ENCODE peak calls at places on chromosomes 1 and 21, in six cellular contexts. N, P, X, Z, T and G are unnamed samples.

GRCh38 chr1:1004420-1004779 is 4.5 kb upstream of the HES4 start:
- DNase-seq in N (no peak), P (no peak), X (no peak), Z (no peak), T (no peak), G (no peak)

GRCh38 chr1:234955107-234955731 is 173.4 kb downstream of the TOMM20 start:
- DNase-seq in N (no peak), P (no peak), X (no peak), Z (no peak), T (no peak), G (peak; percentile 26)

GRCh38 chr1:225981714-225982113 is 17.4 kb downstream of the SDE2 start:
- DNase-seq in N (no peak), P (no peak), X (no peak), Z (no peak), T (no peak), G (peak; percentile 28)

GRCh38 chr21:35202431-35202830 is 153.3 kb upstream of the RUNX1 start:
- DNase-seq in N (no peak), P (no peak), X (no peak), Z (no peak), T (no peak), G (peak; percentile 67)

GRCh38 chr1:116474921-116475849 is 95.6 kb downstream of the CD58 start:
- DNase-seq in N (no peak), P (no peak), X (no peak), Z (no peak), T (no peak), G (no peak)

GRCh38 chr1:179808503-179808902 is 65.4 kb downstream of the FAM163A start:
- DNase-seq in N (no peak), P (no peak), X (no peak), Z (no peak), T (no peak), G (peak; percentile 15)

GRCh38 chr1:201982082-201982922 is at the start of gene RNPEP:
- DNase-seq in N (peak; percentile 83), P (peak; percentile 75), X (no peak), Z (peak; percentile 46), T (no peak), G (peak; percentile 67)

GRCh38 chr1:1895050-1895398 is 4.1 kb upstream of the GNB1 start:
- DNase-seq in N (no peak), P (no peak), X (no peak), Z (no peak), T (no peak), G (no peak)

GRCh38 chr21:42091899-42092508 is 20.9 kb downstream of the UMODL1 start:
- DNase-seq in N (peak; percentile 46), P (no peak), X (no peak), Z (no peak), T (no peak), G (no peak)

GRCh38 chr1:36824390-36824861 is 209.9 kb downstream of the GRIK3 start:
- DNase-seq in N (no peak), P (no peak), X (no peak), Z (no peak), T (no peak), G (no peak)

GRCh38 chr21:45541221-45542039 is 810 bp downstream of the SLC19A1 start:
- DNase-seq in N (peak; percentile 21), P (peak; percentile 9), X (no peak), Z (peak; percentile 46), T (no peak), G (peak; percentile 60)

GRCh38 chr1:222911866-222912265 is 97.0 kb downstream of the DISP1 start:
- DNase-seq in N (no peak), P (no peak), X (no peak), Z (no peak), T (no peak), G (peak; percentile 41)

GRCh38 chr1:60903591-60903990 is 178.8 kb upstream of the NFIA start:
- DNase-seq in N (no peak), P (no peak), X (no peak), Z (no peak), T (no peak), G (peak; percentile 37)

GRCh38 chr21:45279446-45280177 is 8.1 kb downstream of the POFUT2 start:
- DNase-seq in N (no peak), P (no peak), X (no peak), Z (no peak), T (no peak), G (no peak)

GRCh38 chr1:247079141-247079874 is 697 bp upstream of the ZNF670 start:
- DNase-seq in N (no peak), P (no peak), X (no peak), Z (no peak), T (no peak), G (no peak)

GRCh38 chr1:219990782-219991510 is 55.4 kb downstream of the EPRS1 start:
- DNase-seq in N (no peak), P (no peak), X (no peak), Z (no peak), T (no peak), G (peak; percentile 36)

GRCh38 chr1:6239950-6240768 is 3.8 kb upstream of the HES3 start:
- DNase-seq in N (no peak), P (no peak), X (no peak), Z (no peak), T (peak; percentile 59), G (peak; percentile 57)

GRCh38 chr1:2482588-2482987 is 6.5 kb downstream of the PLCH2 start:
- DNase-seq in N (no peak), P (no peak), X (no peak), Z (no peak), T (no peak), G (no peak)